ENCODE peak calls at places on chromosomes 12 and 14, in seven cellular contexts. C, W, Q, Z, E, N and S are unnamed samples.

GRCh38 chr14:85479306-85479705 is 50.6 kb upstream of the FLRT2 start:
- DNase-seq in C (no peak), W (no peak), Q (no peak), Z (no peak), E (no peak), N (no peak), S (no peak)

GRCh38 chr14:91177073-91177796 is 63.4 kb downstream of the DGLUCY start:
- DNase-seq in C (peak; percentile 67), W (peak; percentile 56), Q (no peak), Z (peak; percentile 31), E (peak; percentile 62), N (no peak), S (peak; percentile 79)

GRCh38 chr12:20030847-20031246 is 337.5 kb upstream of the PDE3A start:
- DNase-seq in C (no peak), W (no peak), Q (no peak), Z (no peak), E (no peak), N (no peak), S (no peak)

GRCh38 chr12:2256915-2257314 is 204.1 kb downstream of the CACNA1C start:
- DNase-seq in C (no peak), W (no peak), Q (no peak), Z (no peak), E (no peak), N (no peak), S (peak; percentile 20)

GRCh38 chr12:3253682-3254275 is 176.6 kb downstream of the TSPAN9 start:
- DNase-seq in C (no peak), W (no peak), Q (no peak), Z (no peak), E (no peak), N (no peak), S (peak; percentile 91)

GRCh38 chr12:105317942-105318614 is 12.4 kb upstream of the C12orf75 start:
- DNase-seq in C (no peak), W (no peak), Q (no peak), Z (no peak), E (no peak), N (no peak), S (no peak)

GRCh38 chr12:47903151-47903611 is 1.6 kb downstream of the VDR start:
- DNase-seq in C (peak; percentile 66), W (peak; percentile 63), Q (no peak), Z (no peak), E (peak; percentile 76), N (no peak), S (peak; percentile 43)

GRCh38 chr12:96212456-96213375 is 18.5 kb downstream of the ELK3 start:
- DNase-seq in C (no peak), W (no peak), Q (no peak), Z (no peak), E (no peak), N (no peak), S (peak; percentile 35)

GRCh38 chr14:76708028-76708427 is 53.2 kb upstream of the VASH1 start:
- DNase-seq in C (no peak), W (no peak), Q (no peak), Z (no peak), E (no peak), N (no peak), S (no peak)

GRCh38 chr14:54803396-54803795 is 99.2 kb downstream of the GCH1 start:
- DNase-seq in C (no peak), W (no peak), Q (no peak), Z (no peak), E (no peak), N (no peak), S (peak; percentile 45)

GRCh38 chr14:82806426-82806825 is 1272.8 kb upstream of the SEL1L start:
- DNase-seq in C (no peak), W (no peak), Q (no peak), Z (no peak), E (no peak), N (no peak), S (peak; percentile 48)

GRCh38 chr14:52063107-52063506 is 5.8 kb downstream of the NID2 start:
- DNase-seq in C (no peak), W (no peak), Q (no peak), Z (no peak), E (no peak), N (no peak), S (peak; percentile 56)

GRCh38 chr12:83468988-83469908 is 782.5 kb downstream of the TMTC2 start:
- DNase-seq in C (no peak), W (no peak), Q (no peak), Z (no peak), E (no peak), N (no peak), S (no peak)

GRCh38 chr12:68119724-68120211 is 39.8 kb downstream of the IFNG start:
- DNase-seq in C (no peak), W (no peak), Q (no peak), Z (no peak), E (no peak), N (no peak), S (no peak)

GRCh38 chr14:22545842-22546721 is 42.9 kb downstream of the DAD1 start:
- DNase-seq in C (no peak), W (no peak), Q (no peak), Z (no peak), E (no peak), N (no peak), S (peak; percentile 63)
- H3K4me3 ChIP-seq in C (peak overlapping the region; percentile 2), W (no peak overlapping the region), Q (no peak overlapping the region), Z (no peak overlapping the region), E (no peak overlapping the region), N (no peak overlapping the region), S (no peak overlapping the region)

DNA sequence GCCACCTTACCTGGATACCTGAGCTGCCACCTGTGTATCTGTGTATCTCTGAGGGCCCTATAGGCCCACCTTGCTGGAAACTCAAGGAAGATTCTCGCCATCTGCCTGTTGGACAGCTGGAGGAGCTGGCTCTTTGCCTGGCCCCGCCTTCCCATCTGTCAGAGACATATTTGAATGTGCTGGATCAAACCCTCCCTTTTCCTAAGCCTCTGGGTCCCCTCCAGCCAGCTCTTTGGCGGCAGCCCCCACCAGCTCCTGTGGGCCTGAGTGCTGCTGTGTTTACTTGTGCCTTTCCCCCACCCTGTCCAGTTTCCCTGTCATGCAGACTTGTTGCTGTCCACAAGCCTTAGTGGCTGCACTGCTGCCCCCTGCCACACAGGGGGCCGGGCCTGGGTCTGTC is 55.9 kb upstream of the SRSF5 start:
- DNase-seq in C (peak; percentile 68), W (peak; percentile 64), Q (peak; percentile 83), Z (no peak), E (peak; percentile 64), N (no peak), S (no peak)
- H3K4me1 ChIP-seq in C (peaks cover 68% of the 10 kb centered on the region), W (no peaks in the 10 kb centered on the region), Q (peaks cover 56% of the 10 kb centered on the region), Z (peaks cover 15% of the 10 kb centered on the region), E (peaks cover 35% of the 10 kb centered on the region), N (peaks cover 11% of the 10 kb centered on the region), S (peaks cover 22% of the 10 kb centered on the region)

GRCh38 chr14:22194669-22195068 is 394.4 kb downstream of the DAD1 start:
- DNase-seq in C (no peak), W (no peak), Q (no peak), Z (no peak), E (no peak), N (no peak), S (no peak)
- H3K27ac ChIP-seq in C (no peak overlapping the region), W (no peak overlapping the region), Q (no peak overlapping the region), Z (no peak overlapping the region), E (no peak overlapping the region), N (no peak overlapping the region), S (no peak overlapping the region)

DNA sequence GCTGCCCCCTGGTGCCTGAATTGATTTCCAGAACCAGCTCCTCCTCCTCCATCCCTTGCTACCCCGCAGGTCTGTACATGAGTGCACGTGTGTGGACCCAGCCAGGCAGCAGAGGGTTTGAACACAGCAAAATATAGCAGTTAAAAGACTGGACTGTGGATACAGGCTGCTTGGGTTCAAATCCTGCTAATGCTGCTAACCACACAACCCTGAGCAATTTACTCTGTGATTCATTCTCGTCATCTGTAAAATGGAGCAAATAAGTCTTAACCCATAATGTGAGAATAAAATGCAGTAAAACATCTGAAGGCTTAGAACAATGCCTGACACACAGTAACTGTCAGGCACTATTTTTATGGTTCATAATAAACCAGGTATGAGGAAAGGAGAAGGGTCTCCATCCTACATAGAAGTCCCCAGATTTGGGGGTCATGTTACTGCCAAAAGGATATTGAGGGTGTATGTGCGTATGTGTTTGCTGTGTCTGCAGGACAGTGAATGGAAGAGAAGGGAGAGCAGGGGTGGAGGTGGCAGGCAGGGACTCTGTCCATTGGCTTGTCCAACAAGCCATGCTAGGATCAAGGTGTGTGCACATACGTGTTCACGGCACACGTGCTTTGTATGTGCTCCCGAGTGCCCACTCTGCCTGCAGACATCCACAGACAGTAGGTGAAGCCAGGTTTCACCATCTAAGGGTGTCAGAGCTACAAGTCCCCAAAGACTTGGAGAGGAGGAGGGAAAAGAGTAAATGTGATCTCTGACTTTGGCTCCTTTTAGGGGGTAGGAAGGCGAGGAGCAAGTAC is 1.5 kb upstream of the STAT6 start:
- DNase-seq in C (no peak), W (no peak), Q (no peak), Z (no peak), E (no peak), N (no peak), S (no peak)
- H3K4me3 ChIP-seq in C (peak overlapping the region; percentile 95), W (no peak overlapping the region), Q (peak overlapping the region; percentile 96), Z (no peak overlapping the region), E (peak overlapping the region; percentile 54), N (peak overlapping the region; percentile 85), S (peak overlapping the region; percentile 84)

GRCh38 chr12:6221146-6221545 is 20.9 kb downstream of the CD9 start:
- DNase-seq in C (no peak), W (no peak), Q (no peak), Z (no peak), E (no peak), N (no peak), S (no peak)

GRCh38 chr12:6223545-6223944 is 23.3 kb downstream of the CD9 start:
- DNase-seq in C (no peak), W (no peak), Q (no peak), Z (no peak), E (no peak), N (no peak), S (no peak)

GRCh38 chr12:6219980-6220379 is 19.8 kb downstream of the CD9 start:
- DNase-seq in C (no peak), W (no peak), Q (no peak), Z (no peak), E (no peak), N (no peak), S (no peak)

GRCh38 chr12:6224550-6224949 is 24.4 kb downstream of the CD9 start:
- DNase-seq in C (no peak), W (peak; percentile 90), Q (no peak), Z (no peak), E (peak; percentile 50), N (no peak), S (no peak)

GRCh38 chr12:6222009-6222702 is 22.0 kb downstream of the CD9 start:
- DNase-seq in C (no peak), W (no peak), Q (no peak), Z (no peak), E (no peak), N (no peak), S (no peak)
- H3K4me1 ChIP-seq in C (peaks cover 88% of the 10 kb centered on the region), W (peaks cover 9% of the 10 kb centered on the region), Q (peaks cover 65% of the 10 kb centered on the region), Z (peaks cover 56% of the 10 kb centered on the region), E (peaks cover 84% of the 10 kb centered on the region), N (peaks cover 11% of the 10 kb centered on the region), S (no peaks in the 10 kb centered on the region)